ENCODE peak calls at places on chromosomes 12 and 14, in five cellular contexts. S, T, E, X and Z are unnamed samples.

GRCh38 chr12:91704446-91704845 is 441.2 kb downstream of the BTG1 start:
- DNase-seq in S (peak), E (no peak), T (no peak), X (no peak), Z (no peak)

GRCh38 chr12:45914090-45914489 is 76.3 kb downstream of the SCAF11 start:
- DNase-seq in E (peak), X (peak), S (peak), T (no peak), Z (no peak)

GRCh38 chr14:23483216-23483854 is 13.8 kb downstream of the NGDN start:
- DNase-seq in T (no peak), X (peak), S (peak), E (peak), Z (peak)

GRCh38 chr12:27619308-27619707 is 76.9 kb upstream of the REP15 start:
- DNase-seq in X (peak), E (no peak), T (no peak), S (peak), Z (no peak)

GRCh38 chr14:79629372-79629771 is 581.9 kb downstream of the DIO2 start:
- DNase-seq in T (no peak), X (no peak), S (no peak), E (no peak), Z (no peak)

GRCh38 chr12:54215990-54216579 is 27.3 kb upstream of the SMUG1 start:
- DNase-seq in X (peak), E (peak), S (peak), T (no peak), Z (no peak)

GRCh38 chr12:63989301-63989845 is 144.9 kb downstream of the SRGAP1 start:
- DNase-seq in S (no peak), T (no peak), E (no peak), X (no peak), Z (no peak)

GRCh38 chr14:48771717-48772116 is 814.5 kb downstream of the RPS29 start:
- DNase-seq in T (no peak), S (no peak), E (no peak), X (no peak), Z (no peak)

GRCh38 chr14:58292192-58292591 is 6.2 kb upstream of the ARID4A start:
- DNase-seq in E (no peak), X (no peak), S (no peak), T (no peak), Z (no peak)

GRCh38 chr12:129241852-129242251 is 388.6 kb downstream of the GLT1D1 start:
- DNase-seq in T (no peak), S (no peak), E (no peak), X (no peak), Z (no peak)

GRCh38 chr12:100867639-100868393 is 73.2 kb downstream of the ANO4 start:
- DNase-seq in S (no peak), X (no peak), T (no peak), E (no peak), Z (no peak)

GRCh38 chr14:90651976-90652560 is 164.2 kb downstream of the TTC7B start:
- DNase-seq in S (no peak), T (no peak), X (no peak), E (no peak), Z (no peak)

GRCh38 chr12:99334737-99335136 is 312.8 kb upstream of the GARIN6 start:
- DNase-seq in S (no peak), T (no peak), E (no peak), X (no peak), Z (no peak)

GRCh38 chr14:64147126-64147790 is 146.9 kb downstream of the ESR2 start:
- DNase-seq in E (no peak), S (no peak), T (no peak), X (no peak), Z (no peak)

GRCh38 chr12:112924986-112925385 is 13.3 kb upstream of the OAS3 start:
- DNase-seq in S (no peak), X (no peak), T (peak), E (no peak), Z (no peak)

GRCh38 chr12:9091933-9092598 is 23.7 kb downstream of the A2M start:
- DNase-seq in X (no peak), S (no peak), T (no peak), E (no peak), Z (no peak)

GRCh38 chr14:30291216-30291615 is 267.7 kb upstream of the G2E3 start:
- DNase-seq in T (no peak), E (no peak), S (no peak), X (no peak), Z (no peak)

GRCh38 chr12:15823360-15824128 is 34.4 kb upstream of the EPS8 start:
- DNase-seq in E (no peak), S (no peak), X (no peak), T (no peak), Z (no peak)

GRCh38 chr12:52631264-52631663 is 12.9 kb upstream of the KRT73 start:
- DNase-seq in E (no peak), T (no peak), X (no peak), S (no peak), Z (no peak)

GRCh38 chr14:47442206-47442605 is 233.2 kb downstream of the MDGA2 start:
- DNase-seq in E (peak), X (no peak), T (no peak), S (peak), Z (no peak)

GRCh38 chr12:16844875-16845274 is 238.9 kb upstream of the LMO3 start:
- DNase-seq in X (no peak), S (peak), T (no peak), E (peak), Z (no peak)

GRCh38 chr14:24135584-24135833 is 485 bp upstream of the PSME1 start:
- DNase-seq in S (no peak), E (no peak), T (no peak), X (no peak), Z (no peak)

GRCh38 chr14:64818151-64818550 is 61.6 kb downstream of the SPTB start:
- DNase-seq in X (no peak), E (no peak), S (no peak), T (no peak), Z (no peak)

GRCh38 chr14:103546651-103547454 is 15.6 kb downstream of the BAG5 start:
- DNase-seq in X (peak), E (peak), T (no peak), S (peak), Z (peak)

GRCh38 chr14:49541049-49541448 is 45.1 kb downstream of the RPS29 start:
- DNase-seq in X (no peak), E (no peak), T (no peak), S (no peak), Z (no peak)

GRCh38 chr12:60266381-60266852 is 670.6 kb downstream of the SLC16A7 start:
- DNase-seq in E (no peak), S (peak), T (no peak), X (no peak), Z (no peak)

GRCh38 chr14:35594616-35595015 is 60.7 kb downstream of the INSM2 start:
- DNase-seq in E (no peak), X (no peak), T (no peak), S (no peak), Z (no peak)

GRCh38 chr14:75879031-75879430 is 102.8 kb downstream of the TGFB3 start:
- DNase-seq in E (no peak), S (peak), X (no peak), T (no peak), Z (no peak)

GRCh38 chr12:52673713-52674415 is 6.3 kb downstream of the KRT1 start:
- DNase-seq in T (no peak), E (no peak), X (no peak), S (no peak), Z (no peak)

GRCh38 chr12:7864751-7865150 is 8.0 kb downstream of the SLC2A14 start:
- DNase-seq in X (peak), E (no peak), T (no peak), S (no peak), Z (no peak)
- TF ChIP-seq REST in X (no peak), E (no peak), T (no peak), S (no peak), Z (no peak)

GRCh38 chr12:67829873-67830272 is 159.4 kb upstream of the IFNG-AS1 start:
- DNase-seq in E (no peak), T (no peak), X (no peak), S (no peak), Z (no peak)

GRCh38 chr12:67826946-67827719 is 162.1 kb upstream of the IFNG-AS1 start:
- DNase-seq in E (no peak), T (no peak), S (peak), X (no peak), Z (no peak)

GRCh38 chr12:67826148-67826547 is 163.1 kb upstream of the IFNG-AS1 start:
- DNase-seq in X (no peak), T (no peak), E (no peak), S (no peak), Z (no peak)

GRCh38 chr12:67832155-67832554 is 157.1 kb upstream of the IFNG-AS1 start:
- DNase-seq in T (no peak), S (no peak), E (no peak), X (no peak), Z (no peak)

GRCh38 chr12:67827820-67828383 is 161.3 kb upstream of the IFNG-AS1 start:
- DNase-seq in T (no peak), S (peak), X (no peak), E (no peak), Z (no peak)
- H3K4me3 ChIP-seq in T (no peak), S (peak), X (no peak), E (no peak), Z (no peak)

GRCh38 chr12:32031109-32031508 is 71.9 kb downstream of the RESF1 start:
- DNase-seq in S (no peak), E (no peak), T (no peak), X (peak), Z (no peak)

GRCh38 chr12:32030676-32031075 is 71.5 kb downstream of the RESF1 start:
- DNase-seq in X (no peak), T (no peak), E (no peak), S (no peak), Z (no peak)

GRCh38 chr12:32032205-32032810 is 73.1 kb downstream of the RESF1 start:
- DNase-seq in X (no peak), T (no peak), E (no peak), S (no peak), Z (no peak)

GRCh38 chr12:32034045-32034444 is 72.6 kb upstream of the BICD1 start:
- DNase-seq in X (peak), S (no peak), E (no peak), T (no peak), Z (no peak)

GRCh38 chr12:32033411-32033810 is 73.2 kb upstream of the BICD1 start:
- DNase-seq in X (no peak), E (no peak), S (no peak), T (no peak), Z (no peak)
- TF ChIP-seq REST in X (no peak), E (no peak), S (no peak), T (no peak), Z (no peak)

GRCh38 chr14:68596211-68596610 is 196.7 kb downstream of the ZFP36L1 start:
- DNase-seq in S (no peak), X (no peak), E (no peak), T (no peak), Z (no peak)
- H3K4me3 ChIP-seq in S (no peak), X (no peak), E (no peak), T (no peak), Z (no peak)

DNA sequence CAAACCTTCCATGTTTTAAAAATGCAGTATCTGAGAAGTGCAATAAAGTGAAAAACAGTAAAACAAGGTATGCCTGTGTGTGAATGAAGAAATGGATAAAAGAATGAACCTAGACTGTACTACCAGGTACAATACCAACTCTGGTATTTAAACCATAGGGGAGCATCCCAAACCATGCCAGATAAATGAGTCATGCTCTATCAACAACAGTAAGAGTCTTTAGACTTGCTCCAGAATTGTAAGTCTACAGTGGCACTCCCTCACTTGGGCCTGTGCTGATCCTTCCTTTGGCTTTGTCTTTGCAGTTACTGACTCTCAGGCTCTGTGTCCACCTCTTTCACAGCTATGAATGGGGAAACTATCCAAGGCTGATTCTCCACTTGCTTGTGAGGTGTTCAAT is 38.1 kb downstream of the BBS10 start:
- DNase-seq in T (no peak), S (peak), X (no peak), E (no peak), Z (no peak)
- TF ChIP-seq REST in T (no peak), S (no peak), X (no peak), E (no peak), Z (no peak)

DNA sequence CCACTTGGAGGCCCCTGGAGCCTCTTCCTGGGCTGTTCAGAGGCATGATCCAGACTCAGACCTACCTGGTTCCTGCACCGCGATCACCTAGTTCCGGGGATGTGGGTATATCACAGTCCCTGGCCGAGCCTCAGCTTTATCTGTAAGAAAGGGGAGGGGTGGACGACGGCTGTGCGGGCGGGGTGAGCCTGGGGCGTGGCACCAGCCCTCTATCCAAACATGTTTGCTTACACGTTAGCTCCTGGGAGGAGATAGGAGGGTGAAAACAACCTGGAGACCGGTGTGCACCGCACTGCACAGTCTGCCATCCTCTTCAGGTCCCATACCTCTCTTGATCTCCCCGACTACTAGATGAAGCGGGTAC is 1.2 kb downstream of the ANKRD9 start:
- DNase-seq in E (no peak), T (no peak), S (peak), X (peak), Z (no peak)
- H3K4me3 ChIP-seq in E (peak), T (no peak), S (peak), X (peak), Z (no peak)

GRCh38 chr12:40212566-40212965 is 12.2 kb upstream of the LRRK2 start:
- DNase-seq in S (no peak), E (no peak), T (no peak), X (no peak), Z (no peak)

GRCh38 chr12:40209886-40210285 is 14.9 kb upstream of the LRRK2 start:
- DNase-seq in S (peak), T (no peak), X (no peak), E (no peak), Z (no peak)

GRCh38 chr12:40207551-40207950 is 17.2 kb upstream of the LRRK2 start:
- DNase-seq in S (no peak), T (no peak), E (no peak), X (no peak), Z (no peak)

GRCh38 chr12:40211185-40211584 is 13.6 kb upstream of the LRRK2 start:
- DNase-seq in S (no peak), T (no peak), E (no peak), X (no peak), Z (no peak)

DNA sequence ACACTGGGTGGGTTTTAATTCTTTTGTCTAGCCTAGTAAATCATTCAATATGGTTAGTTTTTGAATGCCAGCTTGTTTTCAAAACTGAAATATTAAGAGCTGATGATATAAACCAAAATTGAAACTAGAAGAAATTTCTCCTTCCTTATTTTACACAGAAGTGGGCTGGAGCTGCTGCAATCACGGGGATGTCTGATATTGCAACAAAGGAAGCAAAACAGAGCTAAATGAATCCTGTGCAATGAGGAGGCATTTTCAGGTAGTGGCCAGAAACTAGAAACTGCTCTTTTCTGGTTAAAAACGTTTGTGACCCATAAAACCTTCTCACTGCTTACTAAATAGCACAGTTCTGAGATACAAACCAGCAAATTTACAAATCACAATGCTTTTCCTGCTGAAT is 16.1 kb upstream of the LRRK2 start:
- DNase-seq in X (no peak), E (no peak), T (no peak), S (no peak), Z (no peak)
- TF ChIP-seq REST in X (no peak), E (no peak), T (no peak), S (no peak), Z (no peak)

GRCh38 chr12:109632299-109632698 is 58.7 kb downstream of the MVK start:
- DNase-seq in X (no peak), T (no peak), E (no peak), S (no peak), Z (no peak)

GRCh38 chr12:109637996-109638395 is 64.4 kb downstream of the MVK start:
- DNase-seq in E (no peak), X (no peak), S (no peak), T (no peak), Z (no peak)

GRCh38 chr12:109638735-109639134 is 65.1 kb downstream of the MVK start:
- DNase-seq in T (no peak), S (no peak), E (no peak), X (no peak), Z (no peak)

GRCh38 chr12:109637341-109637740 is 63.7 kb downstream of the MVK start:
- DNase-seq in E (peak), S (no peak), T (no peak), X (no peak), Z (no peak)

DNA sequence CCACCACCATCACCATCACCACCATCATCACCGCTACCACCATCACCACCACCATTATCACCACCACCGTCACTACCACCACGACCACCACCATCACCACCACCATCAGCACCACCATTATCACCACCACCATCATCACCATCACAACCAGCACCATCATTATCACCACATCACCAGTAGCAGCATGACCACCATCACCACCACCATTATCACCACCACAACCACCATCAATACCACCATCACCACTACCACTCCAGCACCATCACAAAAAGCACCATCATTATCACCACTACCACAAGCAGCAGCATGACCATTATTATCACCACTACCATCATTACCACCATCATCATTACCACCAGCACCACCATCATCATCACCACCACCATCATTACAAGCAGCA is 62.1 kb downstream of the MVK start:
- DNase-seq in S (no peak), X (no peak), T (no peak), E (no peak), Z (no peak)
- H3K4me3 ChIP-seq in S (no peak), X (no peak), T (no peak), E (no peak), Z (no peak)